ENCODE peak calls at places on chromosomes 3 and 15, in four cellular contexts. K is transverse colon, Y is Peyer's patch, I is astrocyte. W is an unnamed sample.

GRCh38 chr15:26352406-26352805 is 420.5 kb downstream of the GABRB3 start:
- DNase-seq in K (no peak), Y (no peak), I (no peak), W (no peak)

GRCh38 chr3:77281721-77282120 is 241.8 kb downstream of the ROBO2 start:
- DNase-seq in K (no peak), Y (no peak), I (no peak), W (no peak)

GRCh38 chr15:29196306-29196705 is 73.3 kb downstream of the NSMCE3 start:
- DNase-seq in K (no peak), Y (no peak), I (no peak), W (no peak)

GRCh38 chr15:63061971-63062370 is 19.4 kb downstream of the TPM1 start:
- DNase-seq in K (no peak), Y (no peak), I (no peak), W (no peak)

GRCh38 chr15:20645956-20646355 is 104.4 kb upstream of the GOLGA6L6 start:
- DNase-seq in K (peak), Y (no peak), I (no peak), W (no peak)

GRCh38 chr3:108940568-108941285 is 13.0 kb downstream of the GUCA1C start:
- DNase-seq in K (no peak), Y (no peak), I (peak), W (no peak)

GRCh38 chr3:107450254-107450653 is 72.5 kb upstream of the BBX start:
- DNase-seq in K (no peak), Y (no peak), I (peak), W (peak)

GRCh38 chr15:59828871-59829270 is 139.8 kb upstream of the BNIP2 start:
- DNase-seq in K (no peak), Y (no peak), I (no peak), W (no peak)

GRCh38 chr3:72334681-72335457 is 513.4 kb downstream of the SHQ1 start:
- DNase-seq in K (no peak), Y (no peak), I (no peak), W (no peak)

GRCh38 chr3:48518755-48519154 is 14.8 kb upstream of the SHISA5 start:
- DNase-seq in K (no peak), Y (no peak), I (no peak), W (no peak)

GRCh38 chr3:153591566-153592221 is 429.7 kb downstream of the RAP2B start:
- DNase-seq in K (no peak), Y (no peak), I (peak), W (no peak)

GRCh38 chr3:94114667-94115066 is 51.8 kb downstream of the NSUN3 start:
- DNase-seq in K (no peak), Y (no peak), I (no peak), W (no peak)

GRCh38 chr3:23439080-23439479 is 236.0 kb downstream of the UBE2E2 start:
- DNase-seq in K (no peak), Y (no peak), I (no peak), W (no peak)

GRCh38 chr3:179196098-179196497 is 47.9 kb downstream of the PIK3CA start:
- DNase-seq in K (no peak), Y (no peak), I (peak), W (peak)

GRCh38 chr15:39447431-39447830 is 133.4 kb upstream of the THBS1 start:
- DNase-seq in K (no peak), Y (no peak), I (no peak), W (no peak)

GRCh38 chr3:127606086-127606805 is 8.0 kb downstream of the MCM2 start:
- DNase-seq in K (no peak), Y (no peak), I (no peak), W (no peak)

GRCh38 chr3:141476033-141476432 is 10.8 kb upstream of the RASA2 start:
- DNase-seq in K (peak), Y (no peak), I (no peak), W (no peak)

GRCh38 chr3:39107056-39107873 is at the start of the genes GORASP1 and TTC21A:
- DNase-seq in K (peak), Y (peak), I (peak), W (peak)

GRCh38 chr15:60062826-60063225 is 58.7 kb downstream of the FOXB1 start:
- DNase-seq in K (no peak), Y (no peak), I (peak), W (peak)

GRCh38 chr15:85646538-85647091 is 148.1 kb downstream of the KLHL25 start:
- DNase-seq in K (no peak), Y (no peak), I (peak), W (peak)

GRCh38 chr3:188827593-188827992 is 344.2 kb upstream of the TPRG1 start:
- DNase-seq in K (no peak), Y (no peak), I (peak), W (no peak)

GRCh38 chr3:196537319-196537984 is 22.3 kb upstream of the SMCO1 start:
- DNase-seq in K (peak), Y (no peak), I (no peak), W (no peak)

GRCh38 chr3:60742606-60743145 is 508.6 kb downstream of the FHIT start:
- DNase-seq in K (no peak), Y (no peak), I (peak), W (peak)

GRCh38 chr15:30990036-30990435 is 1.4 kb downstream of the MTMR10 start:
- DNase-seq in K (no peak), Y (no peak), I (no peak), W (no peak)

GRCh38 chr3:99962703-99963102 is 145.0 kb downstream of the CMSS1 start:
- DNase-seq in K (no peak), Y (no peak), I (peak), W (peak)

GRCh38 chr3:110865934-110866333 is 205.7 kb upstream of the NECTIN3 start:
- DNase-seq in K (no peak), Y (no peak), I (no peak), W (no peak)

GRCh38 chr3:70980646-70981031 is 602.9 kb downstream of the FOXP1 start:
- DNase-seq in K (no peak), Y (no peak), I (peak), W (no peak)

GRCh38 chr3:17006143-17006839 is 121.5 kb downstream of the PLCL2 start:
- DNase-seq in K (no peak), Y (no peak), I (no peak), W (no peak)

GRCh38 chr15:62847900-62848489 is 194.6 kb upstream of the TPM1 start:
- DNase-seq in K (peak), Y (peak), I (peak), W (peak)

GRCh38 chr3:17680530-17680929 is 61.9 kb downstream of the TBC1D5 start:
- DNase-seq in K (no peak), Y (no peak), I (no peak), W (no peak)

GRCh38 chr3:120450261-120450913 is 405 bp downstream of the FSTL1 start:
- DNase-seq in K (peak), Y (peak), I (no peak), W (no peak)

GRCh38 chr3:143848707-143849106 is 439 bp upstream of the SLC9A9 start:
- DNase-seq in K (no peak), Y (no peak), I (no peak), W (no peak)
- H3K4me3 ChIP-seq in K (no peak), Y (peak), I (peak), W (no peak)

GRCh38 chr3:58168498-58168897 is 42.3 kb downstream of the DNASE1L3 start:
- DNase-seq in K (no peak), Y (no peak), I (no peak), W (no peak)
- H3K27ac ChIP-seq in K (peak), Y (no peak), I (no peak), W (no peak)

GRCh38 chr3:13509066-13509815 is 29.1 kb downstream of the HDAC11 start:
- DNase-seq in K (no peak), Y (peak), I (no peak), W (no peak)
- H3K4me3 ChIP-seq in K (no peak), Y (no peak), I (no peak), W (no peak)

GRCh38 chr3:62323241-62323640 is 50.1 kb downstream of the FEZF2 start:
- DNase-seq in K (no peak), Y (no peak), I (no peak), W (no peak)

GRCh38 chr3:62319570-62320243 is 53.6 kb downstream of the FEZF2 start:
- DNase-seq in K (no peak), Y (no peak), I (no peak), W (no peak)

GRCh38 chr3:62316525-62316924 is 56.8 kb downstream of the FEZF2 start:
- DNase-seq in K (no peak), Y (no peak), I (no peak), W (no peak)

GRCh38 chr3:62318365-62318751 is 55.0 kb downstream of the FEZF2 start:
- DNase-seq in K (no peak), Y (no peak), I (no peak), W (peak)

GRCh38 chr3:62318752-62319569 is 54.4 kb downstream of the FEZF2 start:
- DNase-seq in K (peak), Y (peak), I (peak), W (peak)
- H3K27ac ChIP-seq in K (peak), Y (peak), I (peak), W (no peak)

GRCh38 chr3:152381881-152382295 is 113.2 kb downstream of the MBNL1 start:
- DNase-seq in K (no peak), Y (no peak), I (no peak), W (no peak)
- H3K4me3 ChIP-seq in K (no peak), Y (no peak), I (no peak), W (no peak)

GRCh38 chr15:45386974-45387373 is 8.6 kb upstream of the GATM start:
- DNase-seq in K (no peak), Y (no peak), I (no peak), W (no peak)

GRCh38 chr15:45387379-45388007 is 9.1 kb upstream of the GATM start:
- DNase-seq in K (no peak), Y (no peak), I (no peak), W (no peak)

GRCh38 chr15:45385568-45385967 is 7.2 kb upstream of the GATM start:
- DNase-seq in K (no peak), Y (no peak), I (no peak), W (no peak)

GRCh38 chr15:45384700-45385099 is 6.4 kb upstream of the GATM start:
- DNase-seq in K (no peak), Y (no peak), I (no peak), W (no peak)

GRCh38 chr15:45386420-45386819 is 8.1 kb upstream of the GATM start:
- DNase-seq in K (no peak), Y (no peak), I (no peak), W (no peak)
- H3K27ac ChIP-seq in K (peak), Y (peak), I (no peak), W (no peak)

DNA sequence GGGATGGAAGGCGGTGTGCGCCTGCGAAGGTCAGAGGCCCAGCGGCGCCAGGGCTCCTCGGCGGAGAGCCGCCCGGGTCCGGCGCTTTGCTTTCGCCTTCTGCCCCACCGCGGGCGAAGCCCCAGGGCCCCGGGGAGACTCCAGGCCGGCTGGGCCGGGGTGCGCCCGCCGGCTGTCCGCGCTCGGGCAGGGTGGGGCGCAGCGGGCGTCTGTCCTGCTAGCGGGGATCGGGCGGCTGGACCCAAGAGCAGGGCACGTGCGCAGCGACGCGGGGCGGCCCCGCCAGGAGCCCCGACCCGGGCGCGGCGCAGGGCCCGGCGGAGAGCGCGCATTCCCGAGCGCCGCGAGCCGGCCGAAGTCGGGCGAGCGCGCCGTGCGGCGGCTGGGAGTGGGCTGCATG is 585 bp upstream of the ALDH1A3 start:
- DNase-seq in K (no peak), Y (no peak), I (no peak), W (no peak)
- H3K4me3 ChIP-seq in K (no peak), Y (no peak), I (peak), W (peak)

W was measured in brain microvascular endothelial cell.